ENCODE peak calls at places on chromosomes 5 and 9, in ten cellular contexts. R, W, B, M, Z, T, C, Y, L and S are unnamed samples.

GRCh38 chr5:81971086-81971693 is 633 bp upstream of the ATG10 start:
- DNase-seq in W (peak), C (no peak), Z (no peak), T (peak), Y (peak), L (no peak), M (no peak), B (no peak), R (no peak), S (peak)

GRCh38 chr9:36976371-36977030 is 57.6 kb downstream of the PAX5 start:
- DNase-seq in M (no peak), L (no peak), T (no peak), W (peak), B (no peak), R (no peak), Y (no peak), Z (peak), C (no peak), S (no peak)

GRCh38 chr5:124744170-124744911 is 2.1 kb downstream of the ZNF608 start:
- DNase-seq in M (no peak), T (peak), C (peak), W (peak), Y (peak), B (peak), R (peak), Z (no peak), L (peak), S (peak)

GRCh38 chr5:159773062-159773924 is 143.0 kb upstream of the ADRA1B start:
- DNase-seq in R (peak), Y (peak), L (peak), W (peak), C (peak), Z (peak), B (peak), M (peak), T (peak), S (peak)

GRCh38 chr5:9712506-9713285 is 82.5 kb upstream of the TAS2R1 start:
- DNase-seq in Y (peak), W (no peak), Z (peak), M (peak), T (peak), L (no peak), R (no peak), B (no peak), C (no peak), S (peak)

GRCh38 chr5:178213748-178214151 is 9.4 kb downstream of the HNRNPAB start:
- DNase-seq in R (no peak), Z (no peak), T (no peak), W (no peak), B (no peak), L (peak), C (no peak), M (no peak), Y (no peak), S (no peak)

GRCh38 chr5:68661237-68661636 is 432.6 kb upstream of the SLC30A5 start:
- DNase-seq in M (no peak), Z (peak), L (peak), Y (peak), C (no peak), W (peak), R (no peak), B (no peak), T (peak), S (no peak)

GRCh38 chr5:17278931-17279330 is 61.5 kb downstream of the BASP1 start:
- DNase-seq in C (no peak), Y (no peak), Z (no peak), R (no peak), M (no peak), B (no peak), T (no peak), L (no peak), W (no peak), S (no peak)

GRCh38 chr5:141841781-141842180 is 36.4 kb downstream of the PCDH1 start:
- DNase-seq in W (no peak), C (no peak), T (no peak), Y (no peak), M (no peak), L (peak), R (peak), B (peak), Z (no peak), S (no peak)

GRCh38 chr9:112028242-112029221 is 131.9 kb downstream of the UGCG start:
- DNase-seq in W (no peak), R (no peak), M (no peak), T (no peak), C (no peak), B (no peak), Y (peak), Z (peak), L (no peak), S (no peak)

GRCh38 chr9:14087576-14087975 is 226.4 kb downstream of the NFIB start:
- DNase-seq in Y (no peak), M (no peak), B (no peak), W (no peak), Z (no peak), L (no peak), C (no peak), R (no peak), T (no peak), S (no peak)

GRCh38 chr5:58582411-58583393 is at the start of gene RAB3C:
- DNase-seq in C (peak), R (peak), T (peak), M (peak), Y (peak), L (peak), B (peak), W (peak), Z (peak), S (peak)

GRCh38 chr9:133074111-133074651 is 12.4 kb downstream of the CEL start:
- DNase-seq in C (no peak), Z (no peak), W (no peak), M (peak), R (no peak), T (peak), Y (peak), L (no peak), B (no peak), S (no peak)

GRCh38 chr9:100561256-100561655 is 16.6 kb upstream of the CAVIN4 start:
- DNase-seq in L (no peak), M (no peak), T (no peak), R (no peak), B (no peak), Y (no peak), C (no peak), W (no peak), Z (no peak), S (peak)

GRCh38 chr5:72009280-72009679 is 98.0 kb upstream of the MAP1B start:
- DNase-seq in B (no peak), Z (no peak), M (no peak), Y (no peak), R (no peak), T (no peak), C (no peak), W (no peak), L (no peak), S (no peak)

GRCh38 chr9:79656127-79656526 is 84.4 kb downstream of the TLE4 start:
- DNase-seq in L (no peak), T (no peak), W (no peak), R (no peak), B (no peak), Y (no peak), C (no peak), Z (no peak), M (no peak), S (no peak)

GRCh38 chr5:168165977-168166376 is 125.5 kb upstream of the WWC1 start:
- DNase-seq in Z (no peak), R (no peak), W (no peak), Y (no peak), C (no peak), T (no peak), L (no peak), M (no peak), B (no peak), S (no peak)

GRCh38 chr5:75057551-75057950 is 5.2 kb upstream of the GCNT4 start:
- DNase-seq in L (no peak), B (no peak), R (no peak), T (no peak), Z (no peak), C (no peak), W (no peak), M (no peak), Y (no peak), S (no peak)

GRCh38 chr5:156913719-156914370 is 49.2 kb downstream of the TIMD4 start:
- DNase-seq in B (no peak), W (no peak), Z (no peak), M (no peak), Y (no peak), T (no peak), L (no peak), C (no peak), R (no peak), S (no peak)

GRCh38 chr5:80453372-80453771 is 34.5 kb upstream of the FAM151B start:
- DNase-seq in B (no peak), Z (no peak), L (no peak), Y (no peak), R (no peak), M (no peak), W (no peak), T (no peak), C (no peak), S (no peak)

GRCh38 chr5:72410896-72411295 is 90.7 kb downstream of the PTCD2 start:
- DNase-seq in T (peak), M (no peak), B (no peak), L (no peak), C (no peak), Z (no peak), Y (peak), W (no peak), R (no peak), S (no peak)

GRCh38 chr5:78345485-78345884 is 14.9 kb upstream of the SCAMP1 start:
- DNase-seq in C (no peak), R (no peak), Z (no peak), B (no peak), L (no peak), T (peak), Y (peak), W (no peak), M (no peak), S (peak)

GRCh38 chr5:59089767-59090166 is 506.9 kb downstream of the RAB3C start:
- DNase-seq in B (no peak), W (no peak), Y (no peak), L (no peak), Z (no peak), C (no peak), T (peak), R (no peak), M (no peak), S (no peak)

GRCh38 chr9:122580360-122580759 is 2.8 kb downstream of the OR1L8 start:
- DNase-seq in B (no peak), Z (peak), T (peak), C (no peak), W (no peak), R (no peak), Y (peak), M (peak), L (no peak), S (peak)

GRCh38 chr5:9339206-9339818 is 206.6 kb downstream of the SEMA5A start:
- DNase-seq in W (no peak), Y (peak), M (no peak), L (no peak), C (no peak), T (peak), Z (peak), R (no peak), B (no peak), S (no peak)

GRCh38 chr9:21392270-21392669 is 7.1 kb upstream of the IFNA2 start:
- DNase-seq in T (peak), R (no peak), B (no peak), M (no peak), W (no peak), Z (peak), Y (peak), C (no peak), L (no peak), S (no peak)

GRCh38 chr9:130301483-130302286 is 36.1 kb downstream of the HMCN2 start:
- DNase-seq in R (no peak), W (no peak), L (no peak), B (no peak), C (peak), Z (no peak), T (no peak), M (no peak), Y (peak), S (no peak)

GRCh38 chr5:759781-760362 is 24.7 kb downstream of the ZDHHC11B start:
- DNase-seq in L (peak), B (peak), W (no peak), Z (no peak), C (no peak), T (no peak), M (no peak), Y (no peak), R (peak), S (no peak)

GRCh38 chr9:16368425-16369087 is 501.9 kb downstream of the BNC2 start:
- DNase-seq in W (no peak), L (no peak), B (no peak), C (no peak), R (no peak), T (no peak), Z (peak), Y (peak), M (no peak), S (no peak)

GRCh38 chr9:83441390-83441789 is 96.8 kb downstream of the FRMD3 start:
- DNase-seq in T (no peak), Y (no peak), M (no peak), B (no peak), C (no peak), L (peak), Z (peak), R (no peak), W (peak), S (no peak)

GRCh38 chr5:126920291-126920690 is 110.1 kb downstream of the MARCHF3 start:
- DNase-seq in W (peak), Y (peak), C (no peak), M (no peak), B (no peak), L (no peak), T (peak), Z (no peak), R (no peak), S (peak)

GRCh38 chr9:96061293-96061987 is 185.9 kb downstream of the ERCC6L2 start:
- DNase-seq in Z (peak), R (no peak), Y (peak), L (peak), T (peak), C (no peak), B (no peak), M (no peak), W (peak), S (peak)
- TF ChIP-seq CTCF in Z (peak), R (peak), Y (peak), L (peak), T (peak), C (peak), B (peak), M (peak), W (peak), S (peak)

GRCh38 chr9:93345630-93346239 is 105.8 kb upstream of the FAM120A start:
- DNase-seq in Y (no peak), M (no peak), T (no peak), B (no peak), Z (no peak), R (no peak), L (no peak), C (no peak), W (no peak), S (no peak)

GRCh38 chr9:93343663-93344062 is 107.8 kb upstream of the FAM120A start:
- DNase-seq in Z (no peak), R (no peak), W (no peak), B (no peak), C (no peak), L (no peak), T (no peak), Y (no peak), M (no peak), S (no peak)

DNA sequence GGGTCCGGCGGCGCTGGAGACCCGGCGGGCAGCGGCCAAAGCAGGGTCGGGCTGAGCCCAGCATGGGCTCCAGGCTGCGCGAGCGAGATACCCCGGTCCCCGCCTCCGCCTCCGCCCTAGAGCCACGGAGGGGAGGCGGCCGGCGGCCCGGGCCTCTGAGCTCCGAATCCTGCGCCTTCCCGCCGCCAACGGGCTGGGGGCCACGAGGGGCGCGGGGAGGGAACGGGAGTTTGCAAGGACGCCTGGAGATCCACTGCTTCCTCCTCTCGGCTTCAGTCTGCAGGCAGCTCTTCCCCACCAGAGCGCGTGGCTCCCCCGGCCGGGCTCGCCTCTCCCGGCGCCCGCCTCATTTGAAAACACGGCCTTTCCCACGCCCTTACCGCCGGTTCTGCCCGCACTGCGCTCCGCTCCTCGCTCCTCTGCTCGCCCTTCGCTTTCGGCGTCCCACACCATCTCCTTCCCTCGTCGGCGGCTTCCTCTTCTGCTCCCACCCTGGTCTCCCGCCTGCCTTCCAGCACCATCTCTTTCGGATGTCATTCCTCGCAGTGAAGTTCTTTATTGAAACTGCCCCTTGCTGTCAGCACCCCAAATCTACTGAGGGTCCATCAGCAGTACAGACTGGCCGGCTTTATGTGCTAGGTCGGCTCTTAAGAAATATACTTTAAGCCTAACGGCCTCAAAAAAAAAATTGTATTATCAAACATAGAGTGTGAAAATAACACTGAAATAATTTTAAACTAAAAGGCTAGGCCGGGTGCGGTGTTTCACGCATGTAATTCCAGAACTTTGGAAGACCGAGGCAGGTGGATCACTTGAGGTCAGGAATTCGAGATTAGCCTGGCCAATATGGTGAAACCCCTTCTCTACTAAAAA is 105.0 kb upstream of the FAM120A start:
- DNase-seq in C (no peak), R (no peak), M (no peak), W (peak), L (no peak), Z (no peak), Y (peak), B (no peak), T (no peak), S (no peak)
- H3K4me3 ChIP-seq in C (peak), R (peak), M (no peak), W (no peak), L (peak), Z (no peak), Y (peak), B (peak), T (peak), S (peak)

GRCh38 chr5:74040065-74040551 is 414.1 kb downstream of the ARHGEF28 start:
- DNase-seq in Y (peak), T (peak), R (no peak), L (no peak), C (no peak), M (peak), W (no peak), B (no peak), Z (peak), S (peak)

GRCh38 chr5:74034738-74035137 is 408.7 kb downstream of the ARHGEF28 start:
- DNase-seq in L (no peak), B (no peak), Y (peak), C (no peak), T (peak), W (no peak), Z (peak), M (peak), R (no peak), S (peak)

GRCh38 chr5:74031536-74031935 is 405.5 kb downstream of the ARHGEF28 start:
- DNase-seq in Y (no peak), W (no peak), M (no peak), T (no peak), L (no peak), Z (no peak), R (no peak), C (no peak), B (no peak), S (no peak)

GRCh38 chr5:74032617-74033016 is 406.6 kb downstream of the ARHGEF28 start:
- DNase-seq in R (no peak), M (no peak), Z (no peak), W (no peak), Y (no peak), T (no peak), L (no peak), C (no peak), B (no peak), S (no peak)

DNA sequence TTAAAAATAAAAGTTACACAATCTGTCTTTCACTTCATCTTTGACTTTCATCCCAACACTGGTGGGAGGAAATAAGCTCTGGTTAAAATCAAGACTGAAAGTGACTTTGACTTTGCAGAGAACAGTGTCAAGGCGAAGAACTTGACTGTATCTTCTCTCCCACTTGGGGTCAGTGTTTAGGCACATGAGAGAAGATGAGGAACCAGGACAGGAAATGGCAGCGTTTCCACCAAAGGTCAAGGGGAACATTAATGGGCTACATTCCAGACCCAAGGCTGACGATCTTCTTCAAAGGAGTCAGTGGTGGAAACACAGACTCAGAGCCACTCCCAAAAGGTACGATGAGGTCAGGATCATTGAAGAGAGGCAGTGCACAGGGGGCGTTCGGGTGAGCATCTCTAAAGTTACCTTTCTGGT is 409.5 kb downstream of the ARHGEF28 start:
- DNase-seq in C (no peak), W (peak), Z (peak), B (no peak), R (no peak), M (no peak), Y (peak), L (no peak), T (peak), S (peak)
- TF ChIP-seq CTCF in C (peak), W (peak), Z (peak), B (no peak), R (peak), M (peak), Y (peak), L (no peak), T (peak), S (peak)

GRCh38 chr9:126666155-126666803 is 52.6 kb downstream of the LMX1B start:
- DNase-seq in L (no peak), Z (no peak), R (no peak), C (no peak), T (no peak), B (no peak), Y (no peak), M (no peak), W (no peak), S (no peak)
- H3K4me3 ChIP-seq in L (no peak), Z (no peak), R (no peak), C (no peak), T (no peak), B (no peak), Y (no peak), M (no peak), W (no peak), S (no peak)

DNA sequence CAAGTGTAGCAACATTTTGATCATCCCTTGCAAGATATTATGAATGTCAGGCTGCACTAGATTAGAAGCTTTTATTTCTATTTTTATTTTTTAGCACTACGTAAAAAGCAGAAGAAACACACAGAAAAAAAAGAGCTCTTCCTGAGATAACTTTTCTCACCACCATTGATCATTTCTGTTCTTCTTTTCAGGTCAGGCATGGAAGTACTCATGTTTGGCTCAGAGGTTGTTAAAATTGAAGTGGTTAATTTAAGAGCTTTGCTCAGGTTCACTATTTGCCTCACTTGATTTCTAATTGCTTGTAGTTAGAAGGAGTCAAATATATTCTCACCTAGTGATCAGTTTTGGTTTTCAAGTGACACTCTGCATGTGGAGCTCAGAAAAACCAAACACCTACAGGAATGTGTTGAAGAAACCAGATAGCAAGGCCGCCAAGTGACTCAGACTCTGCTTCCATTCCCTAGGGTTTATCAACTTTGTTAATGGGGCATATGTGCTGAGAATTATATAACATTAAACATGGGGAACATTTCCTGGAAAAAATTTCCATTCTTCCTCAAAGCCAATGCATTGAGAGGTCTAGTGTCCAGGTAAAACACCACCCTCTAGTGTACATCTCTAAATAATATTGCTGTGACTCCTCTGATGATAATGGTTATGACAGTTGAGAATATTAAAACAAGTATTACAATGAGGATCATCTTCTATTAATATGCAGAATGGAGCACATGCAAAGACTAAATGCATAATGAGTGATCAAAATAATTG is 679.7 kb downstream of the CETN3 start:
- DNase-seq in C (no peak), M (no peak), Y (peak), R (no peak), L (no peak), Z (peak), W (no peak), B (no peak), T (no peak), S (peak)
- TF ChIP-seq CTCF in C (peak), M (peak), Y (no peak), R (no peak), L (no peak), Z (peak), W (no peak), B (no peak), T (no peak), S (peak)